ENCODE peak calls at places on chromosome 12, in ten cellular contexts. E is WTC11, T is transverse colon, R is AG10803, A is HCT116, Q is GM12865, V is lower leg skin, W is GM13976, G is cardiac muscle cell, C is bronchial epithelial cell. F is an unnamed sample.

GRCh38 chr12:72203764-72204335 is 68.3 kb upstream of the TRHDE start:
- DNase-seq in Q (no peak), E (no peak), V (no peak), A (no peak), W (no peak), G (no peak), R (no peak), T (no peak), C (no peak), F (no peak)

GRCh38 chr12:81699572-81699971 is 59.6 kb downstream of the PPFIA2 start:
- DNase-seq in Q (no peak), T (no peak), W (no peak), G (no peak), A (no peak), C (peak), V (no peak), R (no peak), E (no peak), F (no peak)

GRCh38 chr12:76450690-76451089 is 102.5 kb upstream of the BBS10 start:
- DNase-seq in E (no peak), G (no peak), A (peak), R (peak), Q (no peak), W (no peak), V (no peak), C (peak), T (no peak), F (no peak)

GRCh38 chr12:94841171-94841570 is 162.3 kb downstream of the NDUFA12 start:
- DNase-seq in T (no peak), Q (no peak), V (no peak), A (no peak), W (no peak), G (no peak), E (no peak), R (no peak), C (peak), F (no peak)

GRCh38 chr12:15719230-15719629 is 70.0 kb downstream of the EPS8 start:
- DNase-seq in V (no peak), A (no peak), R (no peak), C (peak), E (no peak), G (no peak), W (no peak), Q (no peak), T (no peak), F (no peak)

GRCh38 chr12:68080577-68080976 is 79.0 kb downstream of the IFNG start:
- DNase-seq in C (no peak), V (no peak), Q (peak), G (no peak), W (no peak), R (no peak), T (no peak), A (no peak), E (no peak), F (no peak)

GRCh38 chr12:34391771-34392581 is 369.7 kb downstream of the ALG10 start:
- DNase-seq in G (no peak), E (no peak), V (peak), R (no peak), A (no peak), W (peak), Q (no peak), C (no peak), T (no peak), F (no peak)

GRCh38 chr12:47844264-47845020 is 24.7 kb upstream of the HDAC7 start:
- DNase-seq in T (no peak), G (no peak), W (no peak), R (no peak), A (no peak), V (peak), C (no peak), E (no peak), Q (no peak), F (no peak)

GRCh38 chr12:3137268-3137761 is 60.1 kb downstream of the TSPAN9 start:
- DNase-seq in R (peak), A (no peak), E (peak), T (no peak), G (peak), C (no peak), V (peak), Q (no peak), W (no peak), F (no peak)

GRCh38 chr12:94023879-94024278 is 124.5 kb upstream of the PLXNC1 start:
- DNase-seq in R (no peak), V (no peak), G (no peak), W (no peak), T (no peak), A (no peak), E (no peak), Q (no peak), C (no peak), F (no peak)

GRCh38 chr12:4383304-4383865 is 3.9 kb upstream of the FGF23 start:
- DNase-seq in A (no peak), E (peak), G (peak), V (no peak), Q (peak), R (no peak), C (no peak), W (peak), T (no peak), F (no peak)

GRCh38 chr12:90250766-90251165 is 542.1 kb upstream of the ATP2B1 start:
- DNase-seq in R (peak), E (no peak), C (no peak), G (no peak), Q (peak), A (no peak), T (no peak), W (no peak), V (no peak), F (no peak)

GRCh38 chr12:123083661-123084571 is 67.0 kb downstream of the PITPNM2 start:
- DNase-seq in E (no peak), V (no peak), T (no peak), R (no peak), G (peak), A (no peak), C (no peak), Q (peak), W (no peak), F (no peak)

GRCh38 chr12:27644446-27644845 is 51.8 kb upstream of the REP15 start:
- DNase-seq in V (no peak), A (no peak), C (peak), E (no peak), R (peak), T (no peak), Q (no peak), G (no peak), W (no peak), F (no peak)

GRCh38 chr12:28024231-28024995 is 51.9 kb upstream of the PTHLH start:
- DNase-seq in E (no peak), G (no peak), W (no peak), Q (no peak), V (no peak), R (peak), C (peak), A (no peak), T (no peak), F (no peak)

GRCh38 chr12:116164263-116164817 is 113.2 kb downstream of the MED13L start:
- DNase-seq in E (no peak), C (no peak), G (no peak), R (no peak), T (no peak), A (no peak), Q (no peak), V (no peak), W (no peak), F (no peak)

GRCh38 chr12:171743-172705 is 41.9 kb downstream of the SLC6A12 start:
- DNase-seq in G (no peak), R (no peak), V (no peak), Q (no peak), T (peak), C (no peak), W (no peak), E (no peak), A (no peak), F (no peak)

GRCh38 chr12:20451759-20452158 is 83.4 kb downstream of the PDE3A start:
- DNase-seq in V (no peak), T (no peak), R (peak), A (no peak), Q (no peak), G (no peak), E (no peak), C (no peak), W (no peak), F (no peak)

GRCh38 chr12:81888961-81889360 is 129.8 kb upstream of the PPFIA2 start:
- DNase-seq in T (no peak), A (no peak), E (no peak), G (no peak), W (no peak), R (no peak), C (no peak), Q (no peak), V (no peak), F (no peak)

GRCh38 chr12:43869184-43869583 is 33.3 kb downstream of the TMEM117 start:
- DNase-seq in A (no peak), C (no peak), V (no peak), G (no peak), T (no peak), W (no peak), E (no peak), R (no peak), Q (no peak), F (no peak)

GRCh38 chr12:42284157-42284556 is 41.7 kb downstream of the ZCRB1 start:
- DNase-seq in Q (no peak), E (no peak), W (peak), A (no peak), G (no peak), C (no peak), R (no peak), T (no peak), V (no peak), F (no peak)

GRCh38 chr12:121036810-121037326 is 2.2 kb downstream of the OASL start:
- DNase-seq in A (no peak), R (peak), Q (no peak), T (no peak), E (no peak), W (no peak), C (peak), V (no peak), G (no peak), F (no peak)

GRCh38 chr12:31687101-31687527 is 27.6 kb downstream of the ETFBKMT start:
- DNase-seq in V (no peak), A (no peak), T (no peak), C (no peak), G (no peak), E (no peak), Q (peak), R (no peak), W (peak), F (no peak)

GRCh38 chr12:118979763-118980406 is 1.5 kb upstream of the SRRM4 start:
- DNase-seq in W (peak), A (peak), G (peak), C (peak), V (no peak), R (peak), Q (peak), T (peak), E (peak), F (peak)

GRCh38 chr12:98154850-98155249 is 360.5 kb upstream of the TMPO start:
- DNase-seq in C (peak), V (no peak), G (peak), R (no peak), W (no peak), E (peak), A (peak), Q (peak), T (no peak), F (peak)

GRCh38 chr12:117134059-117134458 is 34.8 kb upstream of the TESC start:
- DNase-seq in R (peak), E (no peak), Q (peak), W (no peak), C (no peak), G (no peak), A (no peak), V (no peak), T (no peak), F (no peak)

GRCh38 chr12:123867141-123867540 is 105.0 kb downstream of the DNAH10 start:
- DNase-seq in E (no peak), V (no peak), Q (no peak), R (no peak), W (no peak), T (no peak), G (no peak), C (peak), A (no peak), F (no peak)

GRCh38 chr12:110694330-110694891 is 5.5 kb upstream of the HVCN1 start:
- DNase-seq in V (no peak), T (peak), A (no peak), G (no peak), Q (no peak), C (no peak), E (no peak), R (no peak), W (no peak), F (no peak)

GRCh38 chr12:14589169-14590004 is 21.7 kb upstream of the PLBD1 start:
- DNase-seq in V (no peak), E (peak), R (no peak), G (no peak), T (no peak), Q (no peak), A (no peak), W (no peak), C (no peak), F (no peak)

GRCh38 chr12:83823386-83824045 is 1089.1 kb downstream of the SLC6A15 start:
- DNase-seq in E (peak), V (no peak), R (no peak), C (peak), T (peak), G (peak), W (peak), Q (peak), A (peak), F (no peak)

GRCh38 chr12:31589896-31590729 is 823 bp downstream of the DENND5B start:
- DNase-seq in V (peak), R (peak), E (peak), G (peak), A (peak), W (peak), Q (peak), T (peak), C (peak), F (peak)

GRCh38 chr12:28500373-28501024 is 310.2 kb downstream of the CCDC91 start:
- DNase-seq in G (no peak), R (peak), W (no peak), C (peak), Q (no peak), A (no peak), E (no peak), T (no peak), V (no peak), F (no peak)

GRCh38 chr12:115946867-115947695 is 330.4 kb downstream of the MED13L start:
- DNase-seq in A (no peak), R (no peak), G (peak), E (no peak), T (no peak), W (no peak), C (no peak), V (no peak), Q (no peak), F (no peak)

GRCh38 chr12:45435945-45436710 is 220.2 kb downstream of the ANO6 start:
- DNase-seq in R (no peak), V (no peak), G (no peak), W (no peak), A (no peak), T (no peak), C (no peak), E (no peak), Q (no peak), F (no peak)

GRCh38 chr12:108815875-108816594 is 41.3 kb downstream of the SSH1 start:
- DNase-seq in A (no peak), V (no peak), W (no peak), R (peak), T (no peak), Q (no peak), C (peak), E (no peak), G (no peak), F (no peak)

GRCh38 chr12:45590646-45591045 is 138.9 kb upstream of the ARID2 start:
- DNase-seq in G (no peak), Q (no peak), T (no peak), C (no peak), R (no peak), V (no peak), A (no peak), E (no peak), W (no peak), F (no peak)

GRCh38 chr12:97368462-97369150 is 94.0 kb upstream of the RMST start:
- DNase-seq in A (no peak), R (no peak), E (peak), Q (no peak), G (peak), W (no peak), C (no peak), V (no peak), T (no peak), F (no peak)

GRCh38 chr12:18723752-18724151 is 14.1 kb downstream of the PLCZ1 start:
- DNase-seq in A (peak), W (no peak), E (no peak), Q (no peak), T (no peak), G (no peak), C (peak), V (no peak), R (peak), F (no peak)

GRCh38 chr12:75954076-75954475 is 77.5 kb downstream of the PHLDA1 start:
- DNase-seq in E (no peak), V (no peak), T (no peak), G (no peak), W (no peak), R (peak), A (peak), C (peak), Q (no peak), F (no peak)

GRCh38 chr12:3748620-3749019 is 4.3 kb downstream of the CRACR2A start:
- DNase-seq in C (no peak), W (no peak), Q (no peak), E (no peak), G (no peak), A (no peak), V (no peak), T (no peak), R (no peak), F (no peak)

GRCh38 chr12:132618683-132619043 is at the start of gene P2RX2:
- DNase-seq in W (no peak), E (no peak), R (no peak), V (no peak), C (no peak), T (no peak), G (no peak), Q (no peak), A (no peak), F (no peak)
- TF ChIP-seq CTCF in W (no peak), E (no peak), R (no peak), V (no peak), C (no peak), T (no peak), G (no peak), Q (no peak), A (no peak), F (no peak)

DNA sequence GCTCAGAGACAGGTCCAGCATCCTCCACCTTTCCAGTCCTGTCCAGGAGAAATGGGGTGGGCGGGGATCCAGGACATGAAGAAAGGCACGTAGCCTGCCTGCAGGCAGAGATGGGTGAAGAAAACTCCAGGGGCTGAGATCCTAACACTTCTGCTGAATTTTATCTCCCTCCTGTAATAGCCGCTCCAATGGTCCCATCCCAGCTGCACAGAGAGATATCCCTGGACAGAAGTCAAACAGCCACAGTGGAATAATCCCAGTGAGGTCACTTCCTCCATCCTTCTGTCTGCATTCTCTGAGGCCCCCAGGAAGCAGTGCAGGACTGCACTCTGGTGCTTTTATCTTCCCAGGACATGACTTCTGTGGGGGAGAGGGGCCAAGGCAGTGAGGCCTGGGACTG is 26.3 kb downstream of the KRT18 start:
- DNase-seq in T (no peak), V (no peak), E (no peak), G (no peak), Q (no peak), R (no peak), W (no peak), A (no peak), C (no peak), F (no peak)
- TF ChIP-seq CTCF in T (no peak), V (no peak), E (no peak), G (no peak), Q (no peak), R (no peak), W (no peak), A (no peak), C (no peak), F (no peak)

GRCh38 chr12:55743967-55744931 is 1.3 kb downstream of the GDF11 start:
- DNase-seq in W (no peak), A (no peak), G (peak), Q (no peak), E (no peak), C (no peak), T (no peak), V (no peak), R (no peak), F (no peak)
- TF ChIP-seq CTCF in W (no peak), A (no peak), G (no peak), Q (no peak), E (no peak), C (no peak), T (no peak), V (no peak), R (peak), F (no peak)

GRCh38 chr12:92650228-92650822 is 52.5 kb upstream of the PLEKHG7 start:
- DNase-seq in R (no peak), V (no peak), Q (no peak), W (no peak), T (no peak), E (no peak), A (no peak), C (no peak), G (no peak), F (no peak)
- TF ChIP-seq CTCF in R (no peak), V (no peak), Q (no peak), W (no peak), T (no peak), E (no peak), A (no peak), C (no peak), G (no peak), F (no peak)

GRCh38 chr12:30301291-30301690 is 394.4 kb downstream of the IPO8 start:
- DNase-seq in A (no peak), Q (no peak), C (no peak), T (no peak), W (no peak), G (no peak), R (no peak), E (no peak), V (no peak), F (no peak)

GRCh38 chr12:30296486-30296885 is 399.2 kb downstream of the IPO8 start:
- DNase-seq in C (no peak), R (no peak), Q (no peak), T (no peak), G (no peak), A (no peak), E (no peak), W (no peak), V (no peak), F (no peak)
- TF ChIP-seq CTCF in C (no peak), R (no peak), Q (no peak), T (no peak), G (no peak), A (no peak), E (no peak), W (no peak), V (no peak), F (no peak)

DNA sequence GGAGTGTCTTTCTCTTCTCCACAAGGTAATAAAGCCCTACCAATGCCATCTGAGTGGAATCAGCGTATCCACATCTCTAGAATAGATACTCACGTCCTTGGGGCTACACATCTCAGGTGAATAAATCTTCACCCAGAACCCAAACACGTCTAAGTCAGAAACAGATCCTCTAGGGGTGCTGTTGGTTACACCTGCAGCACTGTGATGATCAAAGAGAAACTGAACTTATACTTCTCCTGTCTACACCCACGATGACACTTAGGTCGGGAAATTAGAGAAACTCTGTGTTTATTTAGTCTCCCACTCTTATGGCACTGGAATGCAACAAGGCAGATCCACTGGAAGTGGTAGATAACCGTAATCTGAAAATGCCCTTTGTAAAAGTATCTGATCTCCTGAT is 46.2 kb downstream of the WIF1 start:
- DNase-seq in E (no peak), Q (peak), T (no peak), V (no peak), G (no peak), W (no peak), C (peak), R (no peak), A (peak), F (no peak)
- TF ChIP-seq CTCF in E (no peak), Q (peak), T (no peak), V (no peak), G (no peak), W (no peak), C (peak), R (no peak), A (peak), F (no peak)

F was measured in mesothelial cell of epicardium.